ENCODE peak calls at places on chromosomes 6 and 20, in eight cellular contexts. O, X, L, N, I, F, H and R are unnamed samples.

GRCh38 chr20:1072258-1072657 is 46.1 kb upstream of the PSMF1 start:
- DNase-seq in O (no peak), X (no peak), L (no peak), N (no peak), I (no peak), F (no peak), H (no peak), R (no peak)

GRCh38 chr20:4749326-4749725 is 27.6 kb downstream of the PRND start:
- DNase-seq in O (no peak), X (no peak), L (no peak), N (no peak), I (no peak), F (no peak), H (no peak), R (no peak)

GRCh38 chr20:37686762-37687477 is 6.9 kb upstream of the CTNNBL1 start:
- DNase-seq in O (no peak), X (no peak), L (no peak), N (no peak), I (no peak), F (no peak), H (no peak), R (no peak)

GRCh38 chr6:108779521-108779920 is 68.7 kb upstream of the ARMC2 start:
- DNase-seq in O (no peak), X (no peak), L (no peak), N (no peak), I (no peak), F (no peak), H (no peak), R (no peak)

GRCh38 chr6:109644131-109644530 is 46.9 kb downstream of the AK9 start:
- DNase-seq in O (no peak), X (no peak), L (no peak), N (no peak), I (no peak), F (no peak), H (no peak), R (no peak)

GRCh38 chr20:8213831-8214587 is 81.9 kb downstream of the PLCB1 start:
- DNase-seq in O (no peak), X (no peak), L (no peak), N (no peak), I (no peak), F (peak), H (no peak), R (no peak)

GRCh38 chr6:7721654-7722053 is 4.2 kb upstream of the BMP6 start:
- DNase-seq in O (no peak), X (no peak), L (no peak), N (no peak), I (no peak), F (peak), H (no peak), R (no peak)

GRCh38 chr20:49541733-49542513 is 26.0 kb downstream of the PTGIS start:
- DNase-seq in O (peak), X (peak), L (peak), N (peak), I (peak), F (peak), H (peak), R (peak)

GRCh38 chr6:42314571-42314950 is 96.9 kb upstream of the MRPS10 start:
- DNase-seq in O (no peak), X (no peak), L (no peak), N (no peak), I (no peak), F (no peak), H (peak), R (no peak)

GRCh38 chr6:107712523-107713213 is 111.4 kb downstream of the SCML4 start:
- DNase-seq in O (no peak), X (peak), L (no peak), N (no peak), I (no peak), F (no peak), H (peak), R (no peak)

GRCh38 chr6:80020381-80021120 is 16.1 kb downstream of the TTK start:
- DNase-seq in O (no peak), X (no peak), L (no peak), N (no peak), I (no peak), F (no peak), H (no peak), R (no peak)

GRCh38 chr6:12873706-12874105 is 157.1 kb downstream of the PHACTR1 start:
- DNase-seq in O (no peak), X (no peak), L (no peak), N (no peak), I (no peak), F (no peak), H (no peak), R (no peak)

GRCh38 chr20:17873410-17874270 is 95.0 kb downstream of the SNX5 start:
- DNase-seq in O (peak), X (no peak), L (peak), N (peak), I (no peak), F (no peak), H (peak), R (peak)

GRCh38 chr20:9354579-9354978 is 159.8 kb upstream of the LAMP5 start:
- DNase-seq in O (no peak), X (no peak), L (no peak), N (no peak), I (no peak), F (no peak), H (no peak), R (no peak)

GRCh38 chr6:163404825-163405265 is 9.7 kb upstream of the QKI start:
- DNase-seq in O (no peak), X (no peak), L (peak), N (peak), I (no peak), F (no peak), H (no peak), R (no peak)

GRCh38 chr6:62323818-62324217 is 37.8 kb upstream of the KHDRBS2 start:
- DNase-seq in O (no peak), X (no peak), L (no peak), N (no peak), I (no peak), F (no peak), H (no peak), R (no peak)

GRCh38 chr6:119312875-119313338 is 36.7 kb downstream of the MAN1A1 start:
- DNase-seq in O (no peak), X (no peak), L (no peak), N (no peak), I (no peak), F (no peak), H (peak), R (no peak)

GRCh38 chr6:82906489-82906888 is 159.2 kb downstream of the UBE3D start:
- DNase-seq in O (no peak), X (no peak), L (no peak), N (no peak), I (no peak), F (no peak), H (no peak), R (no peak)

GRCh38 chr6:113879186-113880096 is 22.3 kb downstream of the MARCKS start:
- DNase-seq in O (no peak), X (no peak), L (no peak), N (peak), I (no peak), F (peak), H (peak), R (peak)

GRCh38 chr20:47198254-47198671 is 158.2 kb downstream of the ZMYND8 start:
- DNase-seq in O (no peak), X (no peak), L (no peak), N (no peak), I (no peak), F (peak), H (no peak), R (no peak)

GRCh38 chr20:62602550-62602949 is 39.8 kb upstream of the SLCO4A1 start:
- DNase-seq in O (peak), X (no peak), L (peak), N (peak), I (no peak), F (no peak), H (no peak), R (no peak)

GRCh38 chr20:15446373-15446772 is 1109.0 kb upstream of the FLRT3 start:
- DNase-seq in O (no peak), X (no peak), L (peak), N (peak), I (no peak), F (no peak), H (no peak), R (no peak)

GRCh38 chr6:20467437-20467836 is 65.8 kb downstream of the E2F3 start:
- DNase-seq in O (no peak), X (no peak), L (no peak), N (no peak), I (no peak), F (peak), H (no peak), R (no peak)

GRCh38 chr20:58020656-58021454 is 207.6 kb downstream of the ANKRD60 start:
- DNase-seq in O (no peak), X (no peak), L (no peak), N (no peak), I (no peak), F (no peak), H (no peak), R (no peak)

GRCh38 chr6:25789475-25789874 is 34.9 kb downstream of the SLC17A4 start:
- DNase-seq in O (no peak), X (no peak), L (no peak), N (no peak), I (no peak), F (no peak), H (no peak), R (no peak)

GRCh38 chr6:102736941-102737368 is 1343.4 kb downstream of the GRIK2 start:
- DNase-seq in O (no peak), X (no peak), L (no peak), N (no peak), I (no peak), F (no peak), H (no peak), R (no peak)

GRCh38 chr6:106083618-106084017 is 2.5 kb upstream of the PRDM1 start:
- DNase-seq in O (no peak), X (no peak), L (no peak), N (no peak), I (no peak), F (peak), H (no peak), R (no peak)

GRCh38 chr6:11770546-11771466 is 7.8 kb downstream of the ADTRP start:
- DNase-seq in O (peak), X (no peak), L (peak), N (peak), I (no peak), F (peak), H (peak), R (peak)

GRCh38 chr6:35136185-35136584 is 5.0 kb downstream of the TCP11 start:
- DNase-seq in O (no peak), X (no peak), L (no peak), N (no peak), I (no peak), F (no peak), H (no peak), R (no peak)

GRCh38 chr6:1424306-1424927 is 35.0 kb downstream of the FOXF2 start:
- DNase-seq in O (no peak), X (peak), L (no peak), N (no peak), I (no peak), F (peak), H (peak), R (peak)